ENCODE peak calls at places on chromosomes 11 and 22, in ten cellular contexts. A is esophagus squamous epithelium, V is GM23338, D is IMR-90, E is left ventricle myocardium inferior, U is pancreas, T is endodermal cell, L is psoas muscle, B is neural progenitor cell, H is adrenal gland. G is an unnamed sample.

GRCh38 chr11:66338276-66339162 is 2.3 kb upstream of the RIN1 start:
- DNase-seq in A (no peak), V (no peak), D (no peak), E (no peak), U (no peak), T (no peak), L (no peak), B (no peak), H (no peak), G (no peak)

GRCh38 chr11:107785401-107785800 is 73.2 kb downstream of the SLC35F2 start:
- DNase-seq in A (no peak), V (no peak), D (peak; percentile 17), E (no peak), U (no peak), T (no peak), L (no peak), B (no peak), H (no peak), G (no peak)

GRCh38 chr22:25148149-25148691 is 51.4 kb upstream of the CRYBB3 start:
- DNase-seq in A (no peak), V (peak; percentile 34), D (no peak), E (peak; percentile 38), U (no peak), T (peak; percentile 68), L (no peak), B (peak; percentile 28), H (peak; percentile 63), G (no peak)

GRCh38 chr22:24727218-24727851 is 47.2 kb downstream of the PIWIL3 start:
- DNase-seq in A (no peak), V (no peak), D (peak; percentile 94), E (no peak), U (no peak), T (no peak), L (no peak), B (no peak), H (peak; percentile 45), G (peak; percentile 75)

GRCh38 chr11:105577645-105578044 is 32.2 kb upstream of the GRIA4 start:
- DNase-seq in A (no peak), V (no peak), D (peak; percentile 37), E (no peak), U (no peak), T (no peak), L (no peak), B (peak; percentile 7), H (no peak), G (peak; percentile 2)

GRCh38 chr11:1342946-1343345 is 33.5 kb upstream of the TOLLIP start:
- DNase-seq in A (no peak), V (no peak), D (no peak), E (no peak), U (peak; percentile 6), T (no peak), L (no peak), B (no peak), H (no peak), G (no peak)

GRCh38 chr11:90189011-90189410 is 33.8 kb downstream of the CHORDC1 start:
- DNase-seq in A (no peak), V (peak; percentile 41), D (no peak), E (no peak), U (no peak), T (no peak), L (no peak), B (no peak), H (no peak), G (no peak)

GRCh38 chr11:119389611-119390254 is 8.2 kb upstream of the USP2 start:
- DNase-seq in A (no peak), V (peak; percentile 87), D (no peak), E (no peak), U (no peak), T (peak; percentile 92), L (no peak), B (peak; percentile 63), H (no peak), G (no peak)

GRCh38 chr11:108669711-108670110 is 4.8 kb downstream of the DDX10 start:
- DNase-seq in A (no peak), V (no peak), D (no peak), E (no peak), U (no peak), T (no peak), L (no peak), B (no peak), H (no peak), G (no peak)

GRCh38 chr11:9571071-9571765 is 2.3 kb upstream of the WEE1 start:
- DNase-seq in A (no peak), V (no peak), D (no peak), E (no peak), U (no peak), T (no peak), L (no peak), B (no peak), H (no peak), G (no peak)

GRCh38 chr11:13923182-13923581 is 39.3 kb upstream of the SPON1 start:
- DNase-seq in A (no peak), V (no peak), D (no peak), E (no peak), U (no peak), T (no peak), L (no peak), B (no peak), H (no peak), G (no peak)

GRCh38 chr11:2934611-2935239 is 5.5 kb upstream of the PHLDA2 start:
- DNase-seq in A (no peak), V (no peak), D (no peak), E (no peak), U (no peak), T (no peak), L (no peak), B (no peak), H (no peak), G (no peak)

GRCh38 chr11:13940611-13941256 is 21.8 kb upstream of the SPON1 start:
- DNase-seq in A (no peak), V (no peak), D (no peak), E (no peak), U (no peak), T (no peak), L (no peak), B (no peak), H (no peak), G (no peak)

GRCh38 chr11:116563028-116563712 is 209.6 kb downstream of the BUD13 start:
- DNase-seq in A (no peak), V (no peak), D (peak; percentile 21), E (no peak), U (no peak), T (no peak), L (no peak), B (no peak), H (no peak), G (no peak)

GRCh38 chr11:48216510-48216909 is at the start of gene OR4B1:
- DNase-seq in A (no peak), V (no peak), D (no peak), E (no peak), U (no peak), T (no peak), L (no peak), B (no peak), H (no peak), G (no peak)

GRCh38 chr11:61893981-61894380 is 2.6 kb upstream of the FADS3 start:
- DNase-seq in A (no peak), V (no peak), D (peak; percentile 94), E (no peak), U (no peak), T (no peak), L (no peak), B (no peak), H (no peak), G (no peak)

GRCh38 chr11:122258446-122258994 is 142.5 kb upstream of the BLID start:
- DNase-seq in A (no peak), V (no peak), D (no peak), E (no peak), U (no peak), T (no peak), L (no peak), B (no peak), H (no peak), G (no peak)

GRCh38 chr22:39316440-39317083 is 2.9 kb downstream of the RPL3 start:
- DNase-seq in A (no peak), V (peak; percentile 81), D (peak; percentile 95), E (peak; percentile 61), U (peak; percentile 81), T (peak; percentile 92), L (peak; percentile 80), B (peak; percentile 88), H (peak; percentile 85), G (peak; percentile 56)

GRCh38 chr11:115201121-115201792 is 303.0 kb downstream of the CADM1 start:
- DNase-seq in A (no peak), V (no peak), D (peak; percentile 89), E (no peak), U (no peak), T (no peak), L (no peak), B (no peak), H (no peak), G (no peak)
- H3K27ac ChIP-seq in A (no peak overlapping the region), V (no peak overlapping the region), D (peak overlapping the region; percentile 9), E (no peak overlapping the region), U (no peak overlapping the region), T (no peak overlapping the region), L (no peak overlapping the region), B (no peak overlapping the region), H (no peak overlapping the region), G (no peak overlapping the region)

GRCh38 chr11:5118893-5119292 is 19.3 kb downstream of the OR52A5 start:
- DNase-seq in A (no peak), V (no peak), D (no peak), E (no peak), U (no peak), T (no peak), L (no peak), B (no peak), H (no peak), G (no peak)
- TF ChIP-seq CTCF in A (no peak), V (no peak), D (no peak), E (no peak), U (no peak), T (no peak), L (no peak), B (no peak), H (no peak), G (no peak)

DNA sequence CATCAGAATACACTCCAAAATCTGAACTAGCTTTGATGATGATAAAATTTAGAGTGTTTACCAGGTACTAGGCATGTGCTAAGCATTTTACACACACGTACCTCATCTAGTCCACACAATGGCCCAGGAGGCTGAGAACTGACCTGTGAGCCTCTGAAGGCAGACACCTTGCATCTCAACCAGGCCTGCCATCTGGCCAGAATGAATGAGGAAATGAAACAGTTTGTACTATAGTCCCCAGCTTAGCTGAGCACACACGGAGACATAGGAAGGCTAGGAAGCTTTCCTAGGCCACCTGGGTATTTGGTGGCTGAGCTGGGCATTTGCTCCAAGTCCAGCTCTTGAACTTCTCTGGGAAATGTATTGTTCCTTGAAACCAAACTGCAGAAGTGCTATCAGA is 6.9 kb upstream of the SHANK3 start:
- DNase-seq in A (no peak), V (no peak), D (no peak), E (no peak), U (peak; percentile 7), T (no peak), L (no peak), B (no peak), H (no peak), G (no peak)
- H3K27ac ChIP-seq in A (no peak overlapping the region), V (no peak overlapping the region), D (no peak overlapping the region), E (no peak overlapping the region), U (no peak overlapping the region), T (no peak overlapping the region), L (no peak overlapping the region), B (no peak overlapping the region), H (no peak overlapping the region), G (no peak overlapping the region)

DNA sequence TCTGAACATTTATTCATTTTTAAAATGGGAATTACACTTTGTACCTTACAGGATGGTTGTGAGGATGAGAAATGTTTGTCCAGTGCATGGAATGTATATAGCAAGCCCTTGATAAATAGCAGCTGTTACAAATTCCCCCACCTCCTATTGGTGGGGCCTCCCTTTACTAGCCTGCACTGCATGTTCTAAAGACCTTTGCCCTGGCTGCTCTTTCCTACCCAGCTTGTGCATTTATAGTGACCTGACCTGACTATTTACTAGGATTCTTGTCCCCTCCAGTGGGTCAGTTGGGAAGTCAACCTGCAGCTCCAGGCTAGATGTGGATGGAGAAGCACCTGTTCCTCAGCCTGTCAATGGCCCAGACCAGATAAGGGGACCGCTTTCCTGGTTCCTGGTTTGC is 180.3 kb downstream of the HIPK3 start:
- DNase-seq in A (no peak), V (no peak), D (no peak), E (no peak), U (no peak), T (no peak), L (no peak), B (no peak), H (no peak), G (no peak)
- TF ChIP-seq CTCF in A (no peak), V (no peak), D (no peak), E (no peak), U (no peak), T (no peak), L (no peak), B (no peak), H (no peak), G (no peak)

G was measured in RWPE1.